ENCODE peak calls at places on chromosomes 7 and 10, in seven cellular contexts. Z is heart left ventricle, D is ovary, Y is transverse colon, B is breast epithelium, T is uterus, S is GM12891. A is an unnamed sample.

GRCh38 chr7:154744861-154745258 is 258.1 kb downstream of the PAXIP1 start:
- DNase-seq in Z (no peak), D (no peak), Y (no peak), B (no peak), T (no peak), S (no peak), A (no peak)

GRCh38 chr7:39507866-39508551 is 58.2 kb upstream of the YAE1 start:
- DNase-seq in Z (no peak), D (no peak), Y (no peak), B (no peak), T (no peak), S (peak; percentile 2), A (no peak)

GRCh38 chr7:85682819-85683218 is 496.0 kb upstream of the SEMA3D start:
- DNase-seq in Z (no peak), D (no peak), Y (no peak), B (no peak), T (no peak), S (no peak), A (no peak)

GRCh38 chr7:133547981-133548380 is 295.1 kb downstream of the EXOC4 start:
- DNase-seq in Z (no peak), D (no peak), Y (no peak), B (no peak), T (no peak), S (no peak), A (no peak)

GRCh38 chr10:102619281-102619981 is 24.8 kb upstream of the TRIM8 start:
- DNase-seq in Z (no peak), D (no peak), Y (no peak), B (no peak), T (no peak), S (no peak), A (no peak)

GRCh38 chr10:17817790-17818189 is 8.6 kb downstream of the MRC1 start:
- DNase-seq in Z (no peak), D (no peak), Y (no peak), B (no peak), T (no peak), S (no peak), A (no peak)

GRCh38 chr10:109912335-109913282 is 10.7 kb downstream of the XPNPEP1 start:
- DNase-seq in Z (no peak), D (no peak), Y (no peak), B (no peak), T (no peak), S (no peak), A (no peak)

GRCh38 chr7:68550027-68550426 is 1048.2 kb upstream of the AUTS2 start:
- DNase-seq in Z (no peak), D (no peak), Y (no peak), B (no peak), T (no peak), S (no peak), A (no peak)

GRCh38 chr7:30466266-30466665 is 12.3 kb downstream of the NOD1 start:
- DNase-seq in Z (peak; percentile 24), D (no peak), Y (no peak), B (no peak), T (no peak), S (no peak), A (no peak)

GRCh38 chr7:51647931-51648351 is 331.3 kb upstream of the COBL start:
- DNase-seq in Z (no peak), D (no peak), Y (peak; percentile 69), B (no peak), T (no peak), S (no peak), A (no peak)

GRCh38 chr7:158101821-158102450 is 485.7 kb downstream of the PTPRN2 start:
- DNase-seq in Z (no peak), D (no peak), Y (no peak), B (no peak), T (no peak), S (no peak), A (peak; percentile 33)

GRCh38 chr7:157004050-157004838 is 6.2 kb downstream of the MNX1 start:
- DNase-seq in Z (no peak), D (no peak), Y (no peak), B (no peak), T (no peak), S (no peak), A (no peak)

GRCh38 chr7:138125598-138126111 is 49.4 kb downstream of the AKR1D1 start:
- DNase-seq in Z (no peak), D (no peak), Y (no peak), B (no peak), T (no peak), S (no peak), A (no peak)

GRCh38 chr7:139078399-139078798 is 31.1 kb downstream of the ZC3HAV1 start:
- DNase-seq in Z (no peak), D (no peak), Y (no peak), B (no peak), T (no peak), S (no peak), A (no peak)

GRCh38 chr7:30169585-30169978 is 34.8 kb downstream of the MTURN start:
- DNase-seq in Z (no peak), D (no peak), Y (no peak), B (no peak), T (no peak), S (no peak), A (no peak)

GRCh38 chr10:78331391-78331922 is 297.8 kb downstream of the RPS24 start:
- DNase-seq in Z (no peak), D (peak; percentile 39), Y (no peak), B (no peak), T (peak; percentile 69), S (no peak), A (no peak)

GRCh38 chr10:111756541-111757061 is 427.0 kb downstream of the GPAM start:
- DNase-seq in Z (peak; percentile 27), D (no peak), Y (peak; percentile 15), B (peak; percentile 50), T (peak; percentile 28), S (no peak), A (peak; percentile 60)

GRCh38 chr10:74151879-74152722 is 1.1 kb downstream of the ADK start:
- DNase-seq in Z (no peak), D (no peak), Y (no peak), B (no peak), T (no peak), S (no peak), A (no peak)

GRCh38 chr10:51162002-51162401 is 87.7 kb downstream of the PRKG1 start:
- DNase-seq in Z (peak; percentile 67), D (peak; percentile 23), Y (no peak), B (no peak), T (no peak), S (no peak), A (no peak)

GRCh38 chr7:17530249-17530648 is 231.8 kb downstream of the AHR start:
- DNase-seq in Z (no peak), D (no peak), Y (no peak), B (no peak), T (no peak), S (no peak), A (no peak)

GRCh38 chr10:86751477-86751876 is 4.9 kb upstream of the BMPR1A start:
- DNase-seq in Z (no peak), D (no peak), Y (no peak), B (no peak), T (no peak), S (no peak), A (no peak)

GRCh38 chr10:86744067-86744725 is 12.2 kb upstream of the BMPR1A start:
- DNase-seq in Z (no peak), D (no peak), Y (peak; percentile 25), B (no peak), T (no peak), S (no peak), A (no peak)

GRCh38 chr10:86752311-86752710 is 4.1 kb upstream of the BMPR1A start:
- DNase-seq in Z (no peak), D (no peak), Y (peak; percentile 37), B (no peak), T (no peak), S (no peak), A (no peak)

GRCh38 chr10:86749835-86750234 is 6.6 kb upstream of the BMPR1A start:
- DNase-seq in Z (no peak), D (no peak), Y (no peak), B (no peak), T (no peak), S (no peak), A (no peak)

GRCh38 chr10:86747796-86748581 is 8.4 kb upstream of the BMPR1A start:
- DNase-seq in Z (no peak), D (no peak), Y (no peak), B (no peak), T (no peak), S (no peak), A (no peak)
- TF ChIP-seq POLR2A in Z (no peak), D (no peak), Y (no peak), B (no peak), T (no peak), S (no peak), A (no peak)

GRCh38 chr7:99418260-99418659 is 9.5 kb downstream of the BUD31 start:
- DNase-seq in Z (no peak), D (no peak), Y (no peak), B (no peak), T (no peak), S (no peak), A (no peak)
- TF ChIP-seq POLR2A in Z (no peak), D (no peak), Y (no peak), B (no peak), T (no peak), S (peak; percentile 20), A (no peak)

DNA sequence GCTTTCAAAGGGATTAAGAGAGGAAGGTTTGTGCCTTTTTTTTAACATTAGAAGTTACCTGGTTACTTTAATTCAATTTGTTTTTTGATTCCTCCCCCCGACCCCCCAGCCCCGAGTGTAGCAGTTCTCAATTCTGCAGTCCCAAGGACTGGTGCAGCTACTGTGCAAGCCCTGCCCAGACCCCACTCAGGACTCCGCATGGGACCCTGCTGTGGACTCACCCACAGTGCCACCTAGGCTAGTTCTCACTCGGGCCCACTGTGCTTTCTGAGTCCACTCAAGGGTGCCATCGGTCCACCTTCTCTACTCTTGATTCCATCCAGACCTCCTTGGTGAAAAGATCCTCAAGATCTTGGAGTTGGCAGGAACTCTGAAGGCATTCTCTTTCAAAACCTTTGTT is 77.4 kb downstream of the VOPP1 start:
- DNase-seq in Z (no peak), D (no peak), Y (no peak), B (no peak), T (no peak), S (no peak), A (no peak)
- TF ChIP-seq POLR2A in Z (no peak), D (no peak), Y (no peak), B (no peak), T (no peak), S (no peak), A (no peak)

DNA sequence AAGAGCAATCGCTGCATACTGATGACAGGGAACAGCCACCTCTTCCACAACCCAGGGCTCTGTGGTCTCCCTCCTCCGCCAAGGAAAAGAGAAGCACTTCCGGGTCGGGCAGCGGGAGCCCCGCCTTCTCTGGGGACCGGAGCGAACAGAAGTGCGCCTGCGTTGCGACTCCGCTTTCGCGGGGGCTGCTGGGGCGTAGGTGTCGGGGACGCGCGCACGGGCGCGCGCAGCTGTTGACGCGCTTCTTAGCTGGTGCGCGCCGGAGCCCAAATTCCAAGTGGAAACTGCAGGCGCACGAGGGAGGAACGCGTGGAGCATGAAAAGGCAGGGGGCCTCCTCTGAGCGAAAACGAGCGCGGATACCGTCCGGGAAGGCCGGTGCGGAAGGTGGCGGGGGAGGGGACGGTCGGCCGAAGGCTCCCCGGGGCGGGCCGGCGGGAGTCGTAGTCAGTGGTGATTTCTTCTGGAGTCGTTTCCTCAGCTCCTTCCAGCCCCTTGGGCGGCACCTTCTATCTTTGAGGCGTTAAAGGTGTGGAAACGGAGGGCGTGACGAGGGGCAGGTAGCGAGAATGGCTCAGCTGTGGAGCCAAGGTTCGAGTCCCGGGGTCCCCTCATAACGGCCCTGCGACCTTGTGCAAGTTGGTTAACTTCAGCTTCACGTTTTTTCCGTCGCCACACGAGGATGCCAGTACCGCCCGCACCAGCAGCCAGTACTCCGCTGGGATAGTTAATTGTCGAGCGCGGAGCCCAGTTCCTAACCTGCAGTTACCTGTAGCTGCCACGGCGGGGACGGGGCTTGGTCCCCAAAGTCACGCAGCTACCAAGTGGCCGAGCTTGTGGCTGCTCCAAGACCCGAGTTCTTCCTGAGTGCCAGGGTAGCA is at the start of the genes COX15 and CUTC:
- DNase-seq in Z (peak; percentile 98), D (peak; percentile 96), Y (peak; percentile 98), B (peak; percentile 95), T (peak; percentile 98), S (peak; percentile 73), A (peak; percentile 98)
- TF ChIP-seq POLR2A in Z (peak; percentile 83), D (peak; percentile 60), Y (peak; percentile 79), B (peak; percentile 65), T (peak; percentile 86), S (peak; percentile 93), A (peak; percentile 77)